ENCODE peak calls at places on chromosomes 12 and 14, in eight cellular contexts. E is colonic mucosa, P is IMR-90, Y is astrocyte of the spinal cord, V is A549, S is right atrium auricular region, A is tibial artery, Z is mesenchymal stem cell. M is an unnamed sample.

GRCh38 chr14:104368751-104369100 is 210.8 kb upstream of the C14orf180 start:
- DNase-seq in E (no peak), P (no peak), Y (no peak), V (no peak), S (no peak), A (no peak), Z (no peak), M (no peak)

GRCh38 chr14:63249112-63249511 is 44.9 kb downstream of the RHOJ start:
- DNase-seq in E (no peak), P (peak), Y (peak), V (no peak), S (no peak), A (no peak), Z (no peak), M (peak)

GRCh38 chr12:62800707-62801400 is 134.1 kb downstream of the PPM1H start:
- DNase-seq in E (no peak), P (no peak), Y (no peak), V (no peak), S (no peak), A (no peak), Z (no peak), M (no peak)

GRCh38 chr12:79441534-79441933 is 249.2 kb downstream of the PAWR start:
- DNase-seq in E (no peak), P (no peak), Y (no peak), V (no peak), S (no peak), A (no peak), Z (no peak), M (peak)

GRCh38 chr14:54364555-54365415 is 32.0 kb upstream of the CDKN3 start:
- DNase-seq in E (no peak), P (peak), Y (peak), V (no peak), S (peak), A (peak), Z (peak), M (peak)

GRCh38 chr12:15477761-15478160 is 155.5 kb downstream of the PTPRO start:
- DNase-seq in E (no peak), P (no peak), Y (no peak), V (no peak), S (no peak), A (no peak), Z (no peak), M (no peak)

GRCh38 chr14:100898935-100899840 is 4.3 kb downstream of the RTL1 start:
- DNase-seq in E (peak), P (no peak), Y (no peak), V (no peak), S (peak), A (no peak), Z (no peak), M (peak)

GRCh38 chr12:132046561-132046960 is 96.8 kb downstream of the EP400 start:
- DNase-seq in E (no peak), P (peak), Y (peak), V (no peak), S (no peak), A (no peak), Z (peak), M (peak)

GRCh38 chr14:93076755-93077154 is 39.0 kb downstream of the ITPK1 start:
- DNase-seq in E (no peak), P (no peak), Y (no peak), V (no peak), S (no peak), A (no peak), Z (no peak), M (no peak)

GRCh38 chr14:95519699-95520098 is 3.2 kb upstream of the SYNE3 start:
- DNase-seq in E (peak), P (peak), Y (peak), V (no peak), S (peak), A (peak), Z (peak), M (peak)

GRCh38 chr12:122855071-122855829 is 20.0 kb downstream of the HIP1R start:
- DNase-seq in E (no peak), P (no peak), Y (no peak), V (no peak), S (no peak), A (no peak), Z (no peak), M (no peak)

GRCh38 chr12:68790081-68790951 is 17.7 kb upstream of the MDM2 start:
- DNase-seq in E (no peak), P (no peak), Y (no peak), V (no peak), S (no peak), A (no peak), Z (no peak), M (no peak)

GRCh38 chr12:85711735-85712390 is 124.3 kb downstream of the RASSF9 start:
- DNase-seq in E (peak), P (no peak), Y (no peak), V (no peak), S (peak), A (peak), Z (no peak), M (no peak)

GRCh38 chr14:85764809-85765208 is 234.9 kb downstream of the FLRT2 start:
- DNase-seq in E (no peak), P (no peak), Y (peak), V (no peak), S (no peak), A (peak), Z (no peak), M (no peak)

GRCh38 chr12:84077692-84078091 is 834.9 kb downstream of the SLC6A15 start:
- DNase-seq in E (no peak), P (peak), Y (no peak), V (no peak), S (no peak), A (no peak), Z (no peak), M (no peak)

GRCh38 chr12:63816031-63816430 is 28.5 kb upstream of the SRGAP1 start:
- DNase-seq in E (no peak), P (no peak), Y (no peak), V (no peak), S (no peak), A (no peak), Z (no peak), M (no peak)

GRCh38 chr12:46354799-46355194 is 17.8 kb downstream of the SLC38A2 start:
- DNase-seq in E (no peak), P (no peak), Y (no peak), V (no peak), S (no peak), A (no peak), Z (peak), M (no peak)

GRCh38 chr14:75961662-75962061 is 20.1 kb downstream of the TGFB3 start:
- DNase-seq in E (no peak), P (no peak), Y (no peak), V (no peak), S (no peak), A (no peak), Z (no peak), M (no peak)

GRCh38 chr12:108302034-108302433 is 37.1 kb downstream of the CMKLR1 start:
- DNase-seq in E (no peak), P (no peak), Y (no peak), V (no peak), S (no peak), A (no peak), Z (no peak), M (no peak)

GRCh38 chr12:95593266-95593871 is 42.1 kb upstream of the USP44 start:
- DNase-seq in E (no peak), P (no peak), Y (no peak), V (no peak), S (peak), A (no peak), Z (no peak), M (no peak)

GRCh38 chr14:24366375-24366663 is 1.7 kb upstream of the NFATC4 start:
- DNase-seq in E (no peak), P (no peak), Y (no peak), V (no peak), S (no peak), A (no peak), Z (no peak), M (no peak)

GRCh38 chr12:25959069-25959961 is 833 bp downstream of the RASSF8 start:
- DNase-seq in E (peak), P (peak), Y (peak), V (peak), S (peak), A (peak), Z (peak), M (peak)

GRCh38 chr12:51836012-51836832 is 12.3 kb downstream of the FIGNL2 start:
- DNase-seq in E (no peak), P (no peak), Y (no peak), V (no peak), S (no peak), A (no peak), Z (no peak), M (no peak)

GRCh38 chr12:752673-753400 is 458 bp downstream of the WNK1 start:
- DNase-seq in E (peak), P (peak), Y (peak), V (no peak), S (peak), A (peak), Z (peak), M (peak)

GRCh38 chr12:77214136-77214535 is 148.8 kb upstream of the E2F7 start:
- DNase-seq in E (no peak), P (peak), Y (peak), V (no peak), S (no peak), A (no peak), Z (no peak), M (no peak)

GRCh38 chr12:19095869-19096480 is 33.6 kb upstream of the PLEKHA5 start:
- DNase-seq in E (no peak), P (peak), Y (peak), V (no peak), S (no peak), A (no peak), Z (peak), M (peak)

GRCh38 chr12:120847392-120848157 is 56.6 kb downstream of the SPPL3 start:
- DNase-seq in E (no peak), P (no peak), Y (no peak), V (no peak), S (no peak), A (no peak), Z (no peak), M (no peak)

GRCh38 chr14:104392396-104393198 is 187.0 kb upstream of the C14orf180 start:
- DNase-seq in E (peak), P (no peak), Y (no peak), V (no peak), S (peak), A (no peak), Z (no peak), M (no peak)

GRCh38 chr14:74161526-74162158 is 76.9 kb downstream of the LIN52 start:
- DNase-seq in E (no peak), P (no peak), Y (no peak), V (no peak), S (no peak), A (no peak), Z (no peak), M (no peak)

GRCh38 chr14:99378782-99379214 is 101.9 kb downstream of the SETD3 start:
- DNase-seq in E (no peak), P (peak), Y (peak), V (peak), S (no peak), A (no peak), Z (peak), M (peak)

GRCh38 chr12:109566424-109566823 is 6.9 kb downstream of the MMAB start:
- DNase-seq in E (no peak), P (no peak), Y (no peak), V (no peak), S (no peak), A (no peak), Z (no peak), M (no peak)

GRCh38 chr12:127620956-127621355 is 646.0 kb upstream of the TMEM132C start:
- DNase-seq in E (no peak), P (no peak), Y (no peak), V (no peak), S (no peak), A (no peak), Z (peak), M (no peak)

GRCh38 chr12:49066120-49066519 is 3.7 kb downstream of the RHEBL1 start:
- DNase-seq in E (no peak), P (no peak), Y (no peak), V (no peak), S (no peak), A (no peak), Z (no peak), M (no peak)

DNA sequence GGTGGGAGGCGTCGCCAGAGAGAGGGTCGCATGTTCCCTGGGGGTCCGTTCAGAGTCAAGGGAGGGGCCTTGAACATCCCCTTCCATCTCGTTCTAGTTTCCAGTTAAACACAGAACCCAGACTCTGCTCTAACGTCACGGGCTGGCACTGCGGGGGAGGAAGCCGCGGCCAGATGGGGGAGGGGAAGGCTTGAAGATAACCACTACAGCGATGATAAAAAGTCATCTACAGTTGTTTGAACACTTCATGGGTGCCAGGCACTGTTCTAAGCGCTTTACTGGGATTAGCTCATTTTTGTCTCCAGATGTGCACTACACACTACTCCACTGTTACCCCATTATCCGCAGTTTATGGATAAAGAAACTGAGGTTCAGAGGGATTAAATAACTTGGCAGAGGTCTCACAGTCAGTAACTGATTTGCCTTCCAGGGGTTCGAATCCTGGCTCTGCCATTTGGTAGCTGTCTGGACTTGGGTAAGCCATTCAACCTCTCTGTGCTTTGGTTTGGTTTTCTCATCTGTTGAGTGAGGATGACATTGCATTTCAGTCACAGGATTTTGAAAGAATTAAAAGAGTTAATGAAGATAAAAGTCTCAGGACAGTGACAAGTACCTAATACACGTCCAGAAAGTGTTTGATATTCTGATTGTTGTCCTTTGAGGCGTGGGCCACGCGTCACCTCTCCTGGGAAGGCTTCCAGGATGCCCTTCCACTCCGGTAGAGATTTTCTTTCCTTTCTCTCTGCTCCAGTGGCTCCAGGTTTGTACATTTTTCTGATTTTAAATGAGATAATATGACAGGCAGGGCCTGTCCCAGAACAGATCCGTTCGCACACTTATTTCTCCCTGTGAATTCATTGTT is 798 bp upstream of the RASAL1 start:
- DNase-seq in E (peak), P (no peak), Y (no peak), V (no peak), S (no peak), A (no peak), Z (no peak), M (no peak)
- H3K4me3 ChIP-seq in E (peak), P (no peak), Y (no peak), V (peak), S (no peak), A (no peak), Z (no peak), M (no peak)

DNA sequence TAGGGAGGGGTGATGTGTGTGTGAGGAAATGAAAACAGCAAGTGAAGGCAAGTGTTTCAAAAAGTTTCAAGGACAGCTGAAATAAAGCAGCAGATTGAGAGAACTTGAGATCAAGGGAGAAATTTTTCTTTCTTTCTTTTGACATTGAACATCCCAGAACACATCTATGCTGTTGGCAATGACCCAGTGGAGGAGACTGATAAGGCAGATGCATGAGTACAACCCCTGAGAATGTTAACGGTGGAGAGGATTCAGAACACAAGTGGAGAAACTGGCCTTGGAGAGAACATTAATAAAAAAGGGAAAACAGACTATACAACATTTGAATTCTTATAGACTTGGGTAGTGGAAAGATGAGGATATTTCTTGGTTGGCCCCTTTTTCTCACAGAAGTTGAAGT is 2.9 kb downstream of the LLPH start:
- DNase-seq in E (no peak), P (peak), Y (no peak), V (no peak), S (no peak), A (no peak), Z (peak), M (peak)
- H3K4me3 ChIP-seq in E (no peak), P (no peak), Y (no peak), V (no peak), S (no peak), A (no peak), Z (no peak), M (no peak)

GRCh38 chr12:93136243-93137015 is 207.3 kb upstream of the EEA1 start:
- DNase-seq in E (no peak), P (no peak), Y (no peak), V (no peak), S (no peak), A (no peak), Z (no peak), M (no peak)

GRCh38 chr12:93134175-93134574 is 205.1 kb upstream of the EEA1 start:
- DNase-seq in E (no peak), P (no peak), Y (no peak), V (no peak), S (no peak), A (no peak), Z (no peak), M (no peak)

GRCh38 chr12:93133361-93133760 is 204.3 kb upstream of the EEA1 start:
- DNase-seq in E (no peak), P (no peak), Y (no peak), V (no peak), S (no peak), A (no peak), Z (no peak), M (no peak)

GRCh38 chr12:93135286-93136239 is 206.5 kb upstream of the EEA1 start:
- DNase-seq in E (no peak), P (peak), Y (peak), V (no peak), S (no peak), A (no peak), Z (peak), M (peak)

GRCh38 chr12:93134893-93135285 is 205.8 kb upstream of the EEA1 start:
- DNase-seq in E (no peak), P (no peak), Y (no peak), V (no peak), S (no peak), A (no peak), Z (no peak), M (no peak)
- H3K4me3 ChIP-seq in E (no peak), P (no peak), Y (no peak), V (no peak), S (no peak), A (no peak), Z (no peak), M (no peak)

DNA sequence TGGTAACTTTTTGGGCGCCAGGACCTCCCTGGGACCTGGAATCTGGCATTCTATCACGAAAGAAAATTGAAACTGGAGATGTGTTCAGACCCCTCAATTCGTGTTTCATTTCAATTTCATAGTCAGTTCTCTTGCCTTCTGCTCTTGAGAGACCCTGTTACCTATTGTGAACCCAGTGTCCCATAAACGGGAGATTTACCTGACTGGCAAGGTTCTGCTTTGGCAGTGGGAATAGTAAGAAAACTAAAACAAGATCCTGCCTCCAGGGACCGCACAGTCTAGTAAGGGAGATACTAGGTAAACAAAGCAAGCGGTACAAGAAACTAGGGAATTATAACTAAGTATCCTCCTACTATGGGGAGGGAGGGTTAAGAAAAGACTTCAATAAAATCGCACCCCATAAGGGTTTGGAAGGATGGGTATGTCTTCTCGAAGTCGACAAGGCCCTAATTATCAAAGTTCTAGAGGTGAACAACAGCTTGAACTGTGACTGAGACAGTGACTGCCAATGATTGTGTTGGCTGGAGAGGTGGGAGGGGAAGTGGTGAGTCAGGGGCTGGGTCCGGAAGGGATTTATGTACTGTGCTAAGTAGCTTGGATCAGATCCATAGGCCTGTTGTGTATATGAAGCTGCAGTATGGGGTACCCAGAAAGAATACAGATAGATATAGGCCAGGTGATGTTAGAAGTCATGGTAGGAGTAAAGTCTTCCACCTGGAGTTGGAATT is 754 bp downstream of the ACSS3 start:
- DNase-seq in E (no peak), P (peak), Y (peak), V (no peak), S (no peak), A (peak), Z (peak), M (peak)
- H3K4me3 ChIP-seq in E (peak), P (peak), Y (peak), V (peak), S (peak), A (peak), Z (peak), M (peak)

GRCh38 chr12:53967451-53968059 is 5.4 kb upstream of the HOXC11 start:
- DNase-seq in E (no peak), P (no peak), Y (no peak), V (no peak), S (no peak), A (no peak), Z (no peak), M (no peak)

GRCh38 chr12:53966070-53966384 is 6.9 kb upstream of the HOXC11 start:
- DNase-seq in E (no peak), P (no peak), Y (no peak), V (no peak), S (no peak), A (no peak), Z (no peak), M (no peak)

GRCh38 chr12:53965251-53966069 is 7.5 kb upstream of the HOXC11 start:
- DNase-seq in E (no peak), P (no peak), Y (no peak), V (no peak), S (no peak), A (peak), Z (no peak), M (no peak)

GRCh38 chr12:53968214-53969127 is 4.5 kb upstream of the HOXC11 start:
- DNase-seq in E (no peak), P (no peak), Y (no peak), V (no peak), S (no peak), A (no peak), Z (no peak), M (no peak)

GRCh38 chr12:53966385-53967133 is 6.4 kb upstream of the HOXC11 start:
- DNase-seq in E (no peak), P (no peak), Y (no peak), V (no peak), S (no peak), A (no peak), Z (no peak), M (no peak)
- H3K4me3 ChIP-seq in E (no peak), P (no peak), Y (no peak), V (no peak), S (no peak), A (peak), Z (no peak), M (no peak)

GRCh38 chr14:22569106-22569748 is 19.8 kb downstream of the DAD1 start:
- DNase-seq in E (no peak), P (peak), Y (no peak), V (no peak), S (no peak), A (no peak), Z (no peak), M (no peak)
- H3K4me3 ChIP-seq in E (no peak), P (no peak), Y (no peak), V (no peak), S (no peak), A (no peak), Z (no peak), M (no peak)

M was measured in choroid plexus epithelial cell.